ENCODE peak calls at places on chromosomes 7 and 10, in eight cellular contexts. One of them, this sample, is unnamed.

GRCh38 chr10:22534849-22535604 is 179.4 kb downstream of the PIP4K2A start:
- DNase-seq in cardiac septum: no peak
- DNase-seq in posterior vena cava: no peak
- DNase-seq in effector memory CD4-positive, alpha-beta T cell: no peak
- DNase-seq in fibroblast of the aortic adventitia: peak
- DNase-seq in suprapubic skin: no peak
- DNase-seq in AG04450: no peak
- DNase-seq in EL: no peak
- DNase-seq in this sample: no peak

GRCh38 chr10:128796513-128796912 is 670.3 kb upstream of the MKI67 start:
- DNase-seq in suprapubic skin: no peak
- DNase-seq in fibroblast of the aortic adventitia: no peak
- DNase-seq in EL: no peak
- DNase-seq in cardiac septum: no peak
- DNase-seq in AG04450: no peak
- DNase-seq in effector memory CD4-positive, alpha-beta T cell: no peak
- DNase-seq in posterior vena cava: no peak
- DNase-seq in this sample: no peak

GRCh38 chr7:16711730-16712129 is 41.8 kb upstream of the TSPAN13 start:
- DNase-seq in AG04450: no peak
- DNase-seq in suprapubic skin: no peak
- DNase-seq in fibroblast of the aortic adventitia: peak
- DNase-seq in effector memory CD4-positive, alpha-beta T cell: no peak
- DNase-seq in cardiac septum: no peak
- DNase-seq in posterior vena cava: no peak
- DNase-seq in EL: peak
- DNase-seq in this sample: no peak

GRCh38 chr7:75879771-75880184 is 944 bp downstream of the RHBDD2 start:
- DNase-seq in AG04450: no peak
- DNase-seq in effector memory CD4-positive, alpha-beta T cell: peak
- DNase-seq in cardiac septum: no peak
- DNase-seq in posterior vena cava: no peak
- DNase-seq in suprapubic skin: no peak
- DNase-seq in fibroblast of the aortic adventitia: peak
- DNase-seq in EL: peak
- DNase-seq in this sample: no peak

GRCh38 chr10:79413196-79413595 is 32.2 kb downstream of the ZCCHC24 start:
- DNase-seq in fibroblast of the aortic adventitia: no peak
- DNase-seq in AG04450: no peak
- DNase-seq in suprapubic skin: no peak
- DNase-seq in EL: peak
- DNase-seq in posterior vena cava: peak
- DNase-seq in cardiac septum: no peak
- DNase-seq in effector memory CD4-positive, alpha-beta T cell: no peak
- DNase-seq in this sample: peak

GRCh38 chr7:107946451-107946850 is 55.5 kb downstream of the DLD start:
- DNase-seq in posterior vena cava: no peak
- DNase-seq in EL: peak
- DNase-seq in AG04450: no peak
- DNase-seq in effector memory CD4-positive, alpha-beta T cell: no peak
- DNase-seq in fibroblast of the aortic adventitia: peak
- DNase-seq in cardiac septum: no peak
- DNase-seq in suprapubic skin: no peak
- DNase-seq in this sample: no peak

GRCh38 chr7:72003236-72003635 is 408.9 kb downstream of the CALN1 start:
- DNase-seq in fibroblast of the aortic adventitia: no peak
- DNase-seq in AG04450: no peak
- DNase-seq in effector memory CD4-positive, alpha-beta T cell: no peak
- DNase-seq in EL: no peak
- DNase-seq in cardiac septum: no peak
- DNase-seq in posterior vena cava: no peak
- DNase-seq in suprapubic skin: no peak
- DNase-seq in this sample: no peak

GRCh38 chr7:139828880-139829653 is at the start of gene TBXAS1:
- DNase-seq in fibroblast of the aortic adventitia: no peak
- DNase-seq in posterior vena cava: no peak
- DNase-seq in suprapubic skin: no peak
- DNase-seq in effector memory CD4-positive, alpha-beta T cell: no peak
- DNase-seq in cardiac septum: peak
- DNase-seq in EL: no peak
- DNase-seq in AG04450: no peak
- DNase-seq in this sample: no peak

GRCh38 chr10:36781570-36781969 is 343.8 kb upstream of the ANKRD30A start:
- DNase-seq in AG04450: no peak
- DNase-seq in posterior vena cava: no peak
- DNase-seq in effector memory CD4-positive, alpha-beta T cell: no peak
- DNase-seq in suprapubic skin: no peak
- DNase-seq in fibroblast of the aortic adventitia: no peak
- DNase-seq in cardiac septum: no peak
- DNase-seq in EL: no peak
- DNase-seq in this sample: no peak

This sample was measured in sigmoid colon.